ENCODE peak calls at places on chromosomes 11 and 22, in five cellular contexts. D, X, M, F and Y are unnamed samples.

GRCh38 chr11:125514336-125515101 is 18.5 kb upstream of the FEZ1 start:
- DNase-seq in X (peak), F (no peak), M (no peak), D (no peak), Y (no peak)

GRCh38 chr11:129749141-129749540 is 66.5 kb upstream of the TMEM45B start:
- DNase-seq in D (no peak), X (no peak), M (no peak), F (no peak), Y (no peak)

GRCh38 chr22:30212363-30212995 is 34.1 kb downstream of the LIF start:
- DNase-seq in D (no peak), F (peak), X (no peak), M (peak), Y (no peak)

GRCh38 chr11:71341173-71341572 is 88.8 kb upstream of the SHANK2 start:
- DNase-seq in D (no peak), F (no peak), X (no peak), M (no peak), Y (no peak)

GRCh38 chr11:87290304-87290922 is 252.7 kb downstream of the TMEM135 start:
- DNase-seq in X (no peak), F (no peak), M (no peak), D (no peak), Y (no peak)

GRCh38 chr11:28976012-28976800 is 868.0 kb downstream of the METTL15 start:
- DNase-seq in D (no peak), F (no peak), X (no peak), M (no peak), Y (no peak)

GRCh38 chr11:16312242-16312641 is 44.1 kb downstream of the SOX6 start:
- DNase-seq in X (no peak), F (no peak), M (no peak), D (no peak), Y (no peak)

GRCh38 chr11:132284048-132284447 is 913.6 kb downstream of the NTM start:
- DNase-seq in D (no peak), F (no peak), X (no peak), M (no peak), Y (no peak)

GRCh38 chr22:50034126-50035081 is 21.8 kb upstream of the IL17REL start:
- DNase-seq in F (no peak), X (no peak), M (no peak), D (no peak), Y (no peak)

GRCh38 chr11:30984442-30984816 is 385.1 kb downstream of the DCDC1 start:
- DNase-seq in F (no peak), X (no peak), M (no peak), D (no peak), Y (no peak)

GRCh38 chr11:101442171-101442570 is 141.6 kb downstream of the TRPC6 start:
- DNase-seq in M (no peak), F (peak), D (no peak), X (no peak), Y (no peak)